ENCODE peak calls at places on chromosomes 12 and 14, in five cellular contexts. H, G, L, V and A are unnamed samples.
A peak's percentile ranks its signal among the peaks of the same experiment; 100 is the strongest.

GRCh38 chr12:121060149-121061001 is 21.3 kb upstream of the OASL start:
- DNase-seq in L (peak; percentile 75), G (peak; percentile 42), V (no peak), H (no peak), A (peak; percentile 32)

GRCh38 chr14:101721951-101722661 is 39.4 kb upstream of the PPP2R5C start:
- DNase-seq in G (no peak), L (peak; percentile 89), H (peak; percentile 53), V (peak; percentile 76), A (peak; percentile 88)

GRCh38 chr12:106896603-106897002 is 59.1 kb upstream of the TMEM263 start:
- DNase-seq in H (no peak), V (no peak), L (no peak), G (no peak), A (no peak)

GRCh38 chr12:104454997-104455396 is 1.8 kb upstream of the CHST11 start:
- DNase-seq in H (no peak), G (no peak), V (no peak), L (peak; percentile 88), A (peak; percentile 41)

GRCh38 chr12:119665164-119665929 is 2.6 kb upstream of the PRKAB1 start:
- DNase-seq in L (no peak), V (no peak), G (no peak), H (no peak), A (no peak)

GRCh38 chr12:85711735-85712390 is 124.3 kb downstream of the RASSF9 start:
- DNase-seq in L (no peak), H (peak; percentile 66), V (no peak), G (no peak), A (no peak)

GRCh38 chr14:24329736-24330135 is 5.1 kb downstream of the ADCY4 start:
- DNase-seq in L (no peak), H (peak; percentile 71), G (no peak), V (no peak), A (no peak)

GRCh38 chr14:65462411-65462810 is 49.9 kb downstream of the FUT8 start:
- DNase-seq in H (no peak), V (no peak), G (no peak), L (peak; percentile 32), A (peak; percentile 63)

GRCh38 chr12:131129839-131130238 is 176.1 kb downstream of the ADGRD1 start:
- DNase-seq in H (no peak), L (peak; percentile 69), V (no peak), G (no peak), A (peak; percentile 18)

GRCh38 chr14:70832536-70833305 is 23.4 kb upstream of the MAP3K9 start:
- DNase-seq in V (no peak), G (no peak), L (peak; percentile 54), H (no peak), A (no peak)

GRCh38 chr14:92726135-92726932 is 22.1 kb downstream of the LGMN start:
- DNase-seq in V (no peak), G (peak; percentile 30), L (peak; percentile 88), H (peak; percentile 77), A (peak; percentile 79)

GRCh38 chr12:79561401-79562132 is 129.2 kb downstream of the PAWR start:
- DNase-seq in G (no peak), H (no peak), V (no peak), L (no peak), A (no peak)

GRCh38 chr14:38481939-38482678 is 226.2 kb upstream of the CLEC14A start:
- DNase-seq in G (no peak), H (peak; percentile 20), L (peak; percentile 66), V (peak; percentile 15), A (peak; percentile 75)

GRCh38 chr14:20609215-20610001 is 18.2 kb upstream of the RNASE12 start:
- DNase-seq in H (peak; percentile 60), G (peak; percentile 82), L (peak; percentile 97), V (no peak), A (peak; percentile 88)

DNA sequence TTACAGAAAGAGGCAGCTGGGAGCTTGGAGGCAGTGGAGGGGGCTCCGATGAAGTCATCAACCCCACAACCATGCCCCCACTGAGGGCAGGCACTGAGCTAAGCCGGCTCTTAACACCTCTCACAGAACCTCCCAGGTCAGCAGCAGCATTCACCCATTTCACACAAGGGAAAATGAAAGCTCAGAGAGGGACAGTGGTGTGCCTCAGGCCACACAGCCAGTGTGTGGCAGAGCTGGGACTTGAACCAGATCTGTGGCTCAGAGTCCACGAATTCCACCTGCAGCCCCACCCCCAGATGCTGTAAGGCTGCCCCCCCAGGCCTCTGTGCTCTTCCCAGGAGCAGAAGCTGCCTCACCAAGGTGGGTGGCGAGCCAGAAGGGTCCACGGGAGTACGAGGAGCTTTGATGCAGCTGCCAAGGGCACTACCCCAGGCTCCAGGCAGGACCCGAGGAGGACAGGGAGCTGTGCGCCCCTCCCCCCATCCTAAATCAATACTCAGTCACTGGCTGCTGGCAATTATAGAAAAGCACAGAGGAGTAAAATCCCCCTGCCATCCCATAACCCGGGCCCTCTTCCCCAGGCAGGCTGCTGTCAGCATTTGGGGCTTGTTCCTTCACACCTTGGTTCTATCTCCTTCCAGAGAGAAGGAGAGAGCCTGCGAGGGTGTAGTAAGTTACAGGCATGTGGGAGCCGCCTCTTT is 47.5 kb downstream of the FAM222A start:
- DNase-seq in V (no peak), L (no peak), H (peak; percentile 20), G (no peak), A (no peak)
- TF ChIP-seq CTCF in V (no peak), L (no peak), H (no peak), G (no peak), A (no peak)

GRCh38 chr14:58977366-58977765 is 211.1 kb upstream of the DAAM1 start:
- DNase-seq in H (no peak), G (no peak), V (no peak), L (peak; percentile 86), A (no peak)
- TF ChIP-seq CTCF in H (no peak), G (no peak), V (no peak), L (no peak), A (no peak)

GRCh38 chr14:76848879-76849278 is 22.7 kb downstream of the LRRC74A start:
- DNase-seq in G (no peak), L (peak; percentile 10), V (no peak), H (no peak), A (no peak)
- TF ChIP-seq CTCF in G (peak; percentile 7), L (no peak), V (no peak), H (no peak), A (no peak)

DNA sequence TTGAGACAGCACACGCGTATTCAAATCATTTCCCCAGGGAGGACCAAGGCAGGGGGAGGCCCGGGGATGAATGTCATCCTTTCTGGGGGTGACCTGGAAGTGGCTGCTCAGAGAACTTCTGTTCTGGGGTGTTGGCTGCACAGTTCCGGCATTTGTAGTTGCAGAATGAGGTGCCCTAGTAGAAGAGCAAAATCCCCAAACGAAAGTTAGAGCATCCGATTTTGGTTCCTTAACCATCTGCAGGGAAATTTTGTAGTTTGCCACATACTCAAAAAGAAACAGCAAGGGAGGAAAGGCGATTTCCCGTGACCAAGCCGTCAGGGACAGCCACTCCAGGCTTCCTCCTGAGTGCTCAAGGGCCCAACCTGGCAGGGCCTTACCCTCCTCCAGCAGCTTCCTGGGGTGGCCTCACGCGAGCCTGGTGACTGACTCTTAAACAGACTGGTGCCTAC is 13.0 kb upstream of the TRAF3 start:
- DNase-seq in L (no peak), V (no peak), G (no peak), H (no peak), A (no peak)
- TF ChIP-seq CTCF in L (no peak), V (no peak), G (no peak), H (no peak), A (no peak)

GRCh38 chr14:60248697-60249314 is at the start of gene PPM1A:
- DNase-seq in G (peak; percentile 95), L (peak; percentile 100), V (peak; percentile 51), H (peak; percentile 98), A (peak; percentile 92)
- TF ChIP-seq CTCF in G (no peak), L (no peak), V (no peak), H (no peak), A (no peak)

DNA sequence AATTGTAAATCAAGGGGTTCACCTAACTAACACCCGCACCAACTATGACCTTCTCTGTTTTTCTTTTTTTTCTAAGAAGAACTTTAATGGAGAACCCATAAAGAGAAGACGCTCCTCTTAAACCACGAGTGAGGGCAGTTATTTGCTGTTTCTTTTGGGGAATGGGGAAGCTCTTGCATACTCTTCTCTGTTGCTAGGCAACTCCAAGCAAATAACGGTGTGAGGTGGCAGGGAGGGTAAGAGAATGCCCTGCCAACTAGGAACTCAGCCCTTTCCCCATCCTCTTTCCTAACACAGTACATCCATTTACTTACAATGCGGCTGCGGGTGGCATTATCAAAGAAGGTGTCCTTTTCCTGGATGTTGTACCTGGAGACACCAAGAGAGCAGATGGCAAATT is 114.9 kb downstream of the ANO2 start:
- DNase-seq in H (no peak), V (no peak), L (no peak), G (no peak), A (no peak)
- TF ChIP-seq CTCF in H (no peak), V (no peak), L (no peak), G (no peak), A (no peak)

GRCh38 chr14:37198273-37198598 is 499 bp downstream of the MIPOL1 start:
- DNase-seq in G (no peak), H (no peak), L (no peak), V (no peak), A (no peak)
- TF ChIP-seq CTCF in G (no peak), H (no peak), L (no peak), V (no peak), A (peak; percentile 21)

GRCh38 chr12:8499616-8500015 is 13.7 kb upstream of the CLEC4D start:
- DNase-seq in V (no peak), L (no peak), H (no peak), G (no peak), A (no peak)
- TF ChIP-seq CTCF in V (no peak), L (no peak), H (no peak), G (peak; percentile 12), A (no peak)

GRCh38 chr14:55438066-55438683 is 2.2 kb downstream of the TBPL2 start:
- DNase-seq in G (peak; percentile 49), H (no peak), L (peak; percentile 92), V (no peak), A (peak; percentile 53)

GRCh38 chr14:55436530-55436929 is 3.9 kb downstream of the TBPL2 start:
- DNase-seq in L (no peak), H (no peak), G (no peak), V (no peak), A (no peak)

GRCh38 chr14:55441286-55441685 is 870 bp upstream of the TBPL2 start:
- DNase-seq in L (peak; percentile 61), H (no peak), V (no peak), G (no peak), A (no peak)

GRCh38 chr14:55434805-55435174 is 5.6 kb downstream of the TBPL2 start:
- DNase-seq in G (no peak), H (no peak), V (no peak), L (peak; percentile 96), A (no peak)

DNA sequence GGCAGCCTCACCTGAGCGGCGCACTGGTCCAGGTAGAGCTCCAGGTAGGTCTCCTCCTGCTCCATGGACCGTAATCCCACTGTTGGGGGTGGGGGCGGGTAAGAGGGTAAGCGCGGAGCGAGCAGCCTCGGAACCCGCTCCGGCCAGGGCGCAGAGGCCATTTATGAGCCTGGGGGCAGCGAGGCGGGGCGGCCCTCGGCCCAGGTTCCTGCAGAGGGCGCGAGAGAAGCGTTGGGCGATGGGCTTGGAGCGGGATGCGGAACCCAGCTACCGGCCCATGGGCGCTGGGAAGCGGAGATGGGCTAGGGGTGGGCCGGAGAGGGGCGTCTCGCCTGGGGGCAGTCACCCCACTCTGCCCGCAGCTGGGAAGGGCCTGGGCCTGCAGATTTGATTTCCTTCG is at the start of gene TBPL2:
- DNase-seq in V (no peak), H (no peak), L (no peak), G (no peak), A (no peak)
- TF ChIP-seq CTCF in V (peak; percentile 26), H (no peak), L (no peak), G (no peak), A (peak; percentile 23)